ENCODE peak calls at places on chromosomes 2 and 18, in four cellular contexts. J is GM23248, E is HCT116, M is PC-3. D is an unnamed sample. For H3K9me3, the result is how much of the 10 kb centered on the place peaks cover.

GRCh38 chr2:182300603-182301002 is 126.2 kb downstream of the PDE1A start:
- DNase-seq in J (no peak), E (no peak), M (peak), D (no peak)

GRCh38 chr2:189613650-189614420 is 33.2 kb upstream of the SLC40A1 start:
- DNase-seq in J (peak), E (no peak), M (no peak), D (peak)

GRCh38 chr2:144480257-144480656 is 39.7 kb downstream of the ZEB2 start:
- DNase-seq in J (peak), E (no peak), M (peak), D (no peak)

GRCh38 chr2:200077210-200077650 is 121.8 kb downstream of the MAIP1 start:
- DNase-seq in J (peak), E (no peak), M (peak), D (peak)

GRCh38 chr18:7870855-7871254 is 303.7 kb downstream of the PTPRM start:
- DNase-seq in J (peak), E (no peak), M (no peak), D (no peak)

GRCh38 chr2:177474301-177474700 is 81.7 kb downstream of the AGPS start:
- DNase-seq in J (no peak), E (no peak), M (no peak), D (no peak)

GRCh38 chr18:79458131-79458838 is 62.6 kb downstream of the NFATC1 start:
- DNase-seq in J (peak), E (peak), M (peak), D (peak)

GRCh38 chr2:198314559-198315153 is 510.3 kb downstream of the PLCL1 start:
- DNase-seq in J (peak), E (peak), M (peak), D (peak)

GRCh38 chr2:30222636-30223360 is 8.5 kb upstream of the LBH start:
- DNase-seq in J (no peak), E (no peak), M (no peak), D (no peak)

GRCh38 chr2:122261923-122262322 is 506.5 kb downstream of the TSN start:
- DNase-seq in J (no peak), E (no peak), M (no peak), D (no peak)

GRCh38 chr2:257429-257828 is 6.4 kb downstream of the SH3YL1 start:
- DNase-seq in J (no peak), E (no peak), M (no peak), D (no peak)

GRCh38 chr18:79803611-79804051 is 5.9 kb downstream of the KCNG2 start:
- DNase-seq in J (no peak), E (no peak), M (no peak), D (no peak)

GRCh38 chr2:200812122-200813022 is 662 bp downstream of the BZW1 start:
- DNase-seq in J (peak), E (peak), M (peak), D (peak)

GRCh38 chr18:13003466-13003896 is 12.3 kb downstream of the CEP192 start:
- DNase-seq in J (peak), E (peak), M (peak), D (peak)

GRCh38 chr2:8515864-8516533 is 165.9 kb upstream of the ID2 start:
- DNase-seq in J (no peak), E (no peak), M (no peak), D (no peak)

GRCh38 chr18:44846450-44846849 is 165.8 kb downstream of the SETBP1 start:
- DNase-seq in J (no peak), E (no peak), M (no peak), D (no peak)

GRCh38 chr18:54223568-54224241 is 764 bp downstream of the MBD2 start:
- DNase-seq in J (peak), E (peak), M (peak), D (peak)

GRCh38 chr2:237697586-237698337 is 70.4 kb downstream of the LRRFIP1 start:
- DNase-seq in J (no peak), E (no peak), M (no peak), D (no peak)

GRCh38 chr18:48412339-48412929 is 3.3 kb upstream of the ZBTB7C start:
- DNase-seq in J (peak), E (peak), M (peak), D (peak)

GRCh38 chr2:130829020-130829419 is 7.7 kb upstream of the ARHGEF4 start:
- DNase-seq in J (no peak), E (peak), M (peak), D (peak)

GRCh38 chr2:58110765-58111164 is 64.2 kb downstream of the VRK2 start:
- DNase-seq in J (no peak), E (peak), M (no peak), D (no peak)

GRCh38 chr2:48600917-48601316 is 16.7 kb upstream of the GTF2A1L start:
- DNase-seq in J (peak), E (no peak), M (peak), D (no peak)

GRCh38 chr18:9928646-9929259 is 14.9 kb downstream of the VAPA start:
- DNase-seq in J (no peak), E (no peak), M (peak), D (no peak)

GRCh38 chr2:236916181-236916580 is 169.5 kb upstream of the COPS8 start:
- DNase-seq in J (no peak), E (no peak), M (no peak), D (no peak)

DNA sequence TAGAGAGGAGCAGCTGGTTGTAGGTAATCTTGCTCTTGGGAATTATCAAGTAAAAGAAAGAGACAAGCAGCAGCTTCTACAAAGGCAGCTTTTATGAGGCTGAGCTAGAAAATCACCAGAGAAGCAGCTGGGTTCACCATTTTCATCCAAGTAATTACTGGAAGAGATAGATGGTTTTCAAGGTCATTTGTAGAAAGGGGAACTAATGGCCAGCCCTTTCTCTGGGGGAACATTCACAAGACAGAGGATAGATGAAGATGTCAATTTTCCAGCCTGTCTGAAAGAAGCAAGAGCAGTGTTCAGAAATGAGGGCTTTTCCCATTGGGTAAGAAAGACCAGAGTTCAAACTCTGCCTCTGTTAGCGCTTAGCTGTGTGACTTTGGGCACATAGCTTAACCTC is 112.9 kb downstream of the RND3 start:
- DNase-seq in J (no peak), E (no peak), M (no peak), D (no peak)
- H3K9me3 ChIP-seq in J (under half), E (under half), M (under half), D (under half)

GRCh38 chr2:44937688-44938240 is 3.7 kb upstream of the SIX3 start:
- DNase-seq in J (peak), E (peak), M (no peak), D (no peak)
- TF ChIP-seq EZH2 in J (no peak), E (no peak), M (no peak), D (peak)

GRCh38 chr2:120177011-120177621 is 46.1 kb downstream of the TMEM185B start:
- DNase-seq in J (no peak), E (no peak), M (no peak), D (no peak)
- TF ChIP-seq EZH2phosphoT487 in J (no peak), E (no peak), M (no peak), D (no peak)

DNA sequence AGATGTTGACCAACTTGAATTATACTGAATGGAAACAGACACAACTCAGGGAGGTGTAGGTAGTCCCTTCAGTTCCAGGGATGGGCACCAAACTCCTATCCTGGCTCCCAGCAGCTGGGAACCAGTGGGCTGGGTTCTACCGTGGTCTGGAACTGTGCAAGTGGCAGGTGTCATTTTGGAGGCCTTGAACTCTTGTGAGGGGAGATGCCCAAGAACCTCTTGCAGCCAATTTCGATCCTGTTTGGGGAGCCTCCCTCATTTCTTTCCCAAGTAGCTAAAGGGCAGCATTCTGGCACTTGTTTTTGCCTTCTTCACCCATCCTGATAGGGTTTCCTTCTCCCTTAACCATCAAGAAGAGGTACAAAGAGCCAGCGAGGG is 200.2 kb downstream of the ANKRD30B start:
- DNase-seq in J (no peak), E (no peak), M (no peak), D (no peak)
- H3K9me3 ChIP-seq in J (under half), E (under half), M (under half), D (under half)

DNA sequence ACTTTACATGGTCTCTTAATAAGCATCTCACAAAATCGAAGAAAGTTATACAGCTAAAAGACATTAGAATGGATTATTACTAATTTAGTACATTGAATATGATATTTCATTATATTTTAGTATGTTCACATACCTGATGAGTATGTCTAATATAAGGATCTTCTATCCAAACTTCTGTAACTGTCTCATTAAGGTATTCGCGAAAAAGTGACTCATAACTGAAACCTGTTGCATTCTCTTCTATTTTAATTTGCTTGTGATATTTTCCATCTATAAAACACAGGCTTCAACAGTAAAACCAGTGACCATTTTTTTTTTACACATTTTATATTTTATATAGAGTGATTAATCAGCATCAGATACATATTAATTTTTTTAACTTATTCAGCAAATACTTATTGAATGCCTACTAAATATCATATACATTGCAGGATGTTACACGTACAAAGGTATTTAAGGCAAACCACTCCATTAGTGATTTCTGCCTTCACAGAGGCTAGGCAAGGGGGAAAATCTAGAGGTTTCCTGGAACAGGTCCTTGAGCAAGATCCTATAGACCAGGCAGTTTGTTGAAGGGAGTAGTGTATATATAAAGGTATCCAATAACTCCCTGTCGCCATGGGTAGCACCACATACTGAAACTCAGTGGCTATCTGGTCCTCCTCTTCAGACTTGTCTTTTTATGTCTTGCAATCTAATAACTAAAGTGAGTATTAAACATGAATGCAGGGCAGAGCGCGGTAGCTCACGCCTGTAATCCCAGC is 9.3 kb downstream of the MITD1 start:
- DNase-seq in J (no peak), E (no peak), M (no peak), D (no peak)
- TF ChIP-seq EZH2 in J (no peak), E (no peak), M (no peak), D (no peak)

DNA sequence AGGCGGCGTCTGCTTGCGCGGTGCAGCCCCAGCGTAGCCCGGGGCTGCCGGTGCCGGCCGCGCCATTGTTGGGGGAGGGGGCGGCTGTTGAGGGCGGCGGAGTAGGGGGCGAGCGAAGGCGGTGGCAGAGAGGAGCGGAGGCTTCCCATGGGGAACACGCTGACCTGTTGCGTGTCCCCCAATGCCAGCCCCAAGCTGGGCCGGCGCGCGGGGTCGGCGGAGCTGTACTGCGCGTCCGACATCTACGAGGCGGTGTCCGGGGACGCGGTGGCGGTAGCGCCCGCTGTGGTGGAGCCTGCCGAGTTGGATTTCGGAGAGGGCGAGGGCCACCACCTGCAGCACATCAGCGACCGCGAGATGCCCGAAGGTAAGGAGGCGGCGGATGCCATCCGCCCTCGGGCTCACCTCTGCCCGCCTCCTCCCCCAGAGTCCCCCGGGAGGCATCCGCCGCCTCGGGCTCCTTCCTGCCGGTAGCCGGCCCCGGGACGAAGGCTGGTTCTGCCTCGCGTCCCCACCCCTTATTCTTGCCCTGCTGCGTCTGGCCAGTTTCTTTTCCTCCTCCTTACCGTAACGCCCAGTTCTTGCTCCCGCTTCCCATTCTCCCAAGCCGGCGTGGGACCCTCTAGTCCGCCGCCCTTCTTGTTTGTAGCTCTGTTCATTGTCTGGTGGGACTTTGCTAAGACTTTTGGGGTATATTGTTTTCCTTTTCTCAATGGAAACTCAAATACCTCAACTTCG is 479 bp downstream of the CCNYL1 start:
- DNase-seq in J (peak), E (no peak), M (peak), D (peak)
- TF ChIP-seq EZH2phosphoT487 in J (no peak), E (no peak), M (no peak), D (no peak)

DNA sequence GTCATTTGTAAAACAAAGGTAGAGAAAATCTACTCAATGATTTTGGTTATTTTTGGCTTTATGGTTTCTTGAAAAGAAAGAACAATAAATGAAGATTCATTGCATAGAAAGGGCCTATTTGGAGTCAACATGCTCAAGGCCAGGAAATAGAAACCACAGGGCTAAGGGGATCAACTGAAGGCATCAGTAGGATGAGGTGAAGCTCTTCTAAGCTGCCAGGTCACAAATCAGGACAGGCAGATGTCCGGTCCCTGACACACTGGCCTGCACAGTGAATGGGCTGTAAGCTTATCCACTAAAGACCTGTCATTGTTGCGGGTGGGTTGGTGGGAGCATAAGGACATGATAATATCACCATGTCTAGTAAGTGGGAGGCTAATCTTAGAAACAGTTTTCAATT is 31.6 kb upstream of the RNF138 start:
- DNase-seq in J (no peak), E (no peak), M (no peak), D (no peak)
- H3K9me3 ChIP-seq in J (under half), E (under half), M (under half), D (under half)

D was measured in hepatocyte.